ENCODE peak calls at places on chromosomes 5 and 9, in six cellular contexts. P is PC-9; F is CD4-positive, CD25-positive, alpha-beta regulatory T cell; C is aorta; U is A673; V is HepG2. L is an unnamed sample.

GRCh38 chr5:74009502-74009901 is 383.5 kb downstream of the ARHGEF28 start:
- DNase-seq in C (no peak), U (no peak), F (no peak), V (no peak), P (no peak), L (no peak)

GRCh38 chr9:38681747-38682227 is 38.1 kb downstream of the FAM240B start:
- DNase-seq in U (peak; percentile 33), F (no peak), P (peak; percentile 36), V (no peak), C (no peak), L (no peak)

GRCh38 chr5:82918311-82919031 is 158.7 kb downstream of the TMEM167A start:
- DNase-seq in F (no peak), P (no peak), V (no peak), C (no peak), U (no peak), L (no peak)

GRCh38 chr5:31626156-31626555 is 12.8 kb upstream of the PDZD2 start:
- DNase-seq in C (no peak), U (no peak), V (no peak), P (no peak), F (no peak), L (no peak)

GRCh38 chr5:65873181-65873580 is 53.2 kb upstream of the ERBIN start:
- DNase-seq in F (no peak), U (no peak), P (peak; percentile 51), C (no peak), V (no peak), L (no peak)

GRCh38 chr5:132561601-132562000 is 4.8 kb downstream of the RAD50 start:
- DNase-seq in F (no peak), U (no peak), V (no peak), P (no peak), C (no peak), L (no peak)

GRCh38 chr9:93659044-93659836 is 82.9 kb downstream of the PHF2 start:
- DNase-seq in V (no peak), U (no peak), F (no peak), P (no peak), C (peak; percentile 60), L (no peak)

GRCh38 chr9:6827370-6827949 is 69.7 kb downstream of the KDM4C start:
- DNase-seq in C (no peak), U (peak; percentile 69), V (peak; percentile 71), P (no peak), F (peak; percentile 28), L (peak; percentile 25)

GRCh38 chr5:27532305-27532704 is 493.9 kb upstream of the CDH9 start:
- DNase-seq in U (no peak), C (no peak), V (no peak), F (no peak), P (no peak), L (no peak)

GRCh38 chr5:73792687-73793320 is 166.8 kb downstream of the ARHGEF28 start:
- DNase-seq in C (peak; percentile 85), V (peak; percentile 74), U (peak; percentile 75), P (peak; percentile 58), F (peak; percentile 46), L (peak; percentile 48)

GRCh38 chr5:67095346-67095871 is 101.2 kb downstream of the CD180 start:
- DNase-seq in V (peak; percentile 93), P (no peak), C (peak; percentile 79), U (no peak), F (no peak), L (no peak)

GRCh38 chr5:100877277-100877676 is 25.8 kb downstream of the ST8SIA4 start:
- DNase-seq in C (no peak), F (no peak), U (no peak), V (no peak), P (no peak), L (no peak)

GRCh38 chr5:68277427-68277826 is 61.9 kb downstream of the PIK3R1 start:
- DNase-seq in F (no peak), V (no peak), U (no peak), C (no peak), P (peak; percentile 77), L (no peak)

GRCh38 chr9:22446950-22447606 is 454 bp downstream of the DMRTA1 start:
- DNase-seq in V (no peak), U (peak; percentile 60), P (peak; percentile 60), C (peak; percentile 78), F (no peak), L (peak; percentile 10)

GRCh38 chr5:177140312-177140711 is 6.7 kb downstream of the NSD1 start:
- DNase-seq in C (no peak), F (no peak), P (no peak), V (no peak), U (no peak), L (no peak)

GRCh38 chr9:133665096-133665495 is 28.9 kb downstream of the DBH start:
- DNase-seq in C (no peak), P (no peak), V (no peak), F (no peak), U (no peak), L (no peak)

GRCh38 chr5:136077046-136077445 is 48.3 kb downstream of the TGFBI start:
- DNase-seq in C (no peak), F (no peak), P (no peak), U (no peak), V (no peak), L (no peak)

GRCh38 chr5:39257554-39257953 is 38.2 kb upstream of the FYB1 start:
- DNase-seq in V (peak; percentile 27), U (no peak), F (no peak), P (no peak), C (no peak), L (no peak)

GRCh38 chr9:136363606-136364368 is at the start of gene DNLZ:
- DNase-seq in P (peak; percentile 52), V (peak; percentile 58), U (peak; percentile 91), F (peak; percentile 86), C (peak; percentile 94), L (peak; percentile 90)

GRCh38 chr9:136335296-136336155 is 8.2 kb downstream of the GPSM1 start:
- DNase-seq in F (no peak), U (no peak), P (no peak), V (no peak), C (no peak), L (no peak)

GRCh38 chr5:140256726-140257125 is 46.2 kb downstream of the PFDN1 start:
- DNase-seq in P (no peak), V (no peak), U (no peak), C (no peak), F (no peak), L (no peak)

GRCh38 chr5:169265888-169266287 is 35.1 kb downstream of the SLIT3 start:
- DNase-seq in C (no peak), F (no peak), P (no peak), V (no peak), U (peak; percentile 2), L (no peak)

GRCh38 chr5:157611571-157612067 is 36.0 kb upstream of the ADAM19 start:
- DNase-seq in F (no peak), U (no peak), C (no peak), P (no peak), V (no peak), L (no peak)

GRCh38 chr5:53882637-53883036 is 322.2 kb downstream of the NDUFS4 start:
- DNase-seq in F (no peak), U (no peak), C (no peak), V (no peak), P (no peak), L (no peak)

GRCh38 chr9:114895605-114896004 is 34.8 kb downstream of the TNFSF8 start:
- DNase-seq in F (no peak), P (no peak), V (no peak), C (no peak), U (no peak), L (no peak)

GRCh38 chr9:114894206-114894605 is 36.2 kb downstream of the TNFSF8 start:
- DNase-seq in C (no peak), P (peak; percentile 43), F (no peak), V (no peak), U (no peak), L (no peak)

GRCh38 chr9:114893622-114894021 is 36.8 kb downstream of the TNFSF8 start:
- DNase-seq in U (no peak), P (peak; percentile 48), C (no peak), V (no peak), F (no peak), L (no peak)

GRCh38 chr9:114896344-114896743 is 34.0 kb downstream of the TNFSF8 start:
- DNase-seq in F (no peak), U (no peak), C (no peak), P (no peak), V (no peak), L (no peak)

DNA sequence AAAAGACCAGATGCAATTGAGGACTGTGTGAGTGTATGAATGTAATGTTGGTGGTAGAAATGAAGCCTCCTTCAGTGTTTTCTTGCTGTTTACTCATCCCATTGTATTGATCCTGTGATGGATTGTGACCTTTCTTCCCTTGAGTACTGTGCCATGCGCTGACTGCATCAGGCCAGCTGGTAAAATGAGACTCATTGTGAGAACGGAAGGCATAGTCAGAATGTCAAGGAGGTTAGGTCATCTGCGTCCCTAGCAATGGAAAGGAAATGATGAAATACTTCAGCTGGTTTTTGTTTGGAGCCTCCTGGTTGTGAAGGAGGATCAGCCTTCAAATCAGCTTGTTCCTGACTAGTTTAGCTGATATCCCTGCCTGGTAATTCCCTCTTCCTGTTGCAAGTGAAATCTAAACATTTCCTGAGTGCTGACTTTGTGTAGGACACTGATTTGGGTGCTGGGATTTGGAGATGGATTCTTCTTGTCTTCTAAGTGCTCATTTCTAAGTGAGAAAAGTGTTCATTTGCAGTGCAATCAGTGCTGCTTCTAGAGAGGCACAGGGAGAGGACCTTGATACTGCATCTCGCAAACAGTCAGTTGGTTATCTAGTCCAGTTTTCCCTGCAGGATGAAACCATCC is 35.5 kb downstream of the TNFSF8 start:
- DNase-seq in F (no peak), U (peak; percentile 72), V (peak; percentile 23), P (peak; percentile 88), C (no peak), L (no peak)
- H3K4me1 ChIP-seq in F (peaks cover 57% of the 10 kb centered on the region), U (peaks cover 19% of the 10 kb centered on the region), V (peaks cover 26% of the 10 kb centered on the region), P (peaks cover 41% of the 10 kb centered on the region), C (peaks cover 2% of the 10 kb centered on the region), L (peaks cover 56% of the 10 kb centered on the region)

GRCh38 chr9:88691096-88691495 is 156.1 kb downstream of the NXNL2 start:
- DNase-seq in P (no peak), F (no peak), V (no peak), C (no peak), U (no peak), L (no peak)
- H3K27ac ChIP-seq in P (no peak overlapping the region), F (no peak overlapping the region), V (no peak overlapping the region), C (no peak overlapping the region), U (no peak overlapping the region), L (no peak overlapping the region)

GRCh38 chr9:34563262-34563661 is 26.3 kb downstream of the CNTFR start:
- DNase-seq in C (no peak), P (no peak), V (no peak), U (no peak), F (no peak), L (no peak)
- H3K4me1 ChIP-seq in C (no peaks in the 10 kb centered on the region), P (no peaks in the 10 kb centered on the region), V (peaks cover 20% of the 10 kb centered on the region), U (no peaks in the 10 kb centered on the region), F (no peaks in the 10 kb centered on the region), L (no peaks in the 10 kb centered on the region)

DNA sequence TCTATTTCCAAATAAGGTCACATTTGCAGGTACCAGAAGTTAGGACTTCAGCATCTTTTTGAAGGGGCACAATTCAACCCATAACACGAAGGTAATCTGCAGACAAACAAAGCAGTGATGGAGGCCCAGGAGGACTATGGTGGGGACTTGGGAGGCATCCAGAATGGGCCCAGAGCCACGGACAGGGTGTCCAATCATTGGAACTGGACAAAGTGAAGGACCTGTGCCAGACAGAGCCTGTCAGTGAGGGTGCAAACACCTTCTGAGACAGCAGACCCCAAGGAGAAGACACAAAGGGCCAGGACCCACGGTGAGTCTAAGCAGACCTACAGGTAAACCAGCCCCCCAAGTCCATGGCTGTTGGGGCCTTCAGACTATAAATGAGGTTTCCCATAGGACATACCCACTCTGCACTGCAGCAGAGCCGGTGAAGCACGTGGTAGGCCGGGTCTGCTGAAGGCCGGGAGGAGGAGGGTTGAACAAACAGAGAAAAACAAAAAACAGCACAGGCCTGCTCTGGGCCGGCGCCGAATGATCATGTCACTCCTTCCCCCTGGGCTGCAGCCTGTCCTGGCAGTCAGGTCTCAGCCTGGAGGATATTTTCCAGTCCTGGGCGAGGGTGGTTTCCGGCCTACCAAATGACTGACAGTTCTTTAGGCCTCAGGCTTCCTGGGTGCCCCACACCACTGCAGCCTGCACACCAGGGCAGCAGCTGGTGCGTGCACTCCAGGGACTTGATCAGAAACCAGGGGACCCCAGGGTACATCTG is 84.4 kb downstream of the COL23A1 start:
- DNase-seq in U (no peak), C (no peak), P (no peak), V (no peak), F (no peak), L (no peak)
- H3K27ac ChIP-seq in U (no peak overlapping the region), C (no peak overlapping the region), P (no peak overlapping the region), V (no peak overlapping the region), F (no peak overlapping the region), L (no peak overlapping the region)